ENCODE peak calls at places on chromosomes 16 and 17, in five cellular contexts. K is neural progenitor cell, S is adrenal gland, Z is AG04450, A is ovary. T is an unnamed sample.

GRCh38 chr16:23434380-23434779 is 18.6 kb downstream of the COG7 start:
- DNase-seq in K (peak), S (no peak), Z (peak), A (no peak), T (no peak)

GRCh38 chr17:2931426-2931825 is 132.0 kb downstream of the OR1D5 start:
- DNase-seq in K (peak), S (no peak), Z (no peak), A (no peak), T (no peak)

GRCh38 chr16:30065943-30066881 is 652 bp downstream of the ALDOA start:
- DNase-seq in K (peak), S (peak), Z (no peak), A (peak), T (peak)

GRCh38 chr17:74870512-74870911 is 2.3 kb downstream of the FDXR start:
- DNase-seq in K (no peak), S (peak), Z (no peak), A (peak), T (no peak)

GRCh38 chr17:39605492-39606433 is 2.0 kb downstream of the NEUROD2 start:
- DNase-seq in K (peak), S (no peak), Z (no peak), A (no peak), T (no peak)

GRCh38 chr17:17780941-17781590 is 55.7 kb downstream of the SREBF1 start:
- DNase-seq in K (peak), S (no peak), Z (peak), A (peak), T (no peak)

GRCh38 chr17:718075-718474 is 3.4 kb upstream of the VPS53 start:
- DNase-seq in K (no peak), S (no peak), Z (no peak), A (no peak), T (no peak)

GRCh38 chr17:64094412-64094811 is 35.5 kb downstream of the ERN1 start:
- DNase-seq in K (no peak), S (no peak), Z (no peak), A (no peak), T (no peak)

GRCh38 chr17:40621019-40621418 is 26.6 kb downstream of the SMARCE1 start:
- DNase-seq in K (no peak), S (no peak), Z (no peak), A (no peak), T (no peak)

GRCh38 chr17:36468903-36469635 is 17.4 kb upstream of the ZNHIT3 start:
- DNase-seq in K (peak), S (no peak), Z (no peak), A (no peak), T (no peak)

GRCh38 chr16:49112754-49113153 is 168.9 kb downstream of the CBLN1 start:
- DNase-seq in K (no peak), S (no peak), Z (no peak), A (peak), T (no peak)

GRCh38 chr17:2214047-2214717 is 89.4 kb downstream of the SMG6 start:
- DNase-seq in K (peak), S (peak), Z (peak), A (peak), T (peak)

GRCh38 chr17:28598389-28598788 is 436 bp downstream of the SPAG5 start:
- DNase-seq in K (no peak), S (no peak), Z (no peak), A (no peak), T (no peak)

GRCh38 chr17:44209786-44210341 is 9.6 kb downstream of the UBTF start:
- DNase-seq in K (no peak), S (no peak), Z (no peak), A (no peak), T (no peak)

GRCh38 chr17:17388657-17389496 is 85.7 kb downstream of the NT5M start:
- DNase-seq in K (no peak), S (no peak), Z (no peak), A (no peak), T (peak)

GRCh38 chr17:28544402-28545140 is 7.9 kb downstream of the UNC119 start:
- DNase-seq in K (no peak), S (no peak), Z (no peak), A (no peak), T (no peak)

GRCh38 chr17:47192549-47192948 is 3.5 kb upstream of the CDC27 start:
- DNase-seq in K (no peak), S (no peak), Z (no peak), A (no peak), T (no peak)

GRCh38 chr17:77738666-77739531 is 219.6 kb upstream of the TNRC6C start:
- DNase-seq in K (no peak), S (peak), Z (no peak), A (no peak), T (no peak)

GRCh38 chr16:50653056-50653455 is 28.1 kb downstream of the SNX20 start:
- DNase-seq in K (no peak), S (no peak), Z (no peak), A (no peak), T (no peak)

GRCh38 chr17:35900693-35901487 is 20.7 kb upstream of the CCL5 start:
- DNase-seq in K (no peak), S (no peak), Z (no peak), A (no peak), T (no peak)

GRCh38 chr17:44197980-44198720 is 1.5 kb downstream of the ATXN7L3 start:
- DNase-seq in K (peak), S (no peak), Z (no peak), A (no peak), T (no peak)

GRCh38 chr16:81630632-81631026 is 148.5 kb upstream of the PLCG2 start:
- DNase-seq in K (peak), S (no peak), Z (no peak), A (no peak), T (no peak)

DNA sequence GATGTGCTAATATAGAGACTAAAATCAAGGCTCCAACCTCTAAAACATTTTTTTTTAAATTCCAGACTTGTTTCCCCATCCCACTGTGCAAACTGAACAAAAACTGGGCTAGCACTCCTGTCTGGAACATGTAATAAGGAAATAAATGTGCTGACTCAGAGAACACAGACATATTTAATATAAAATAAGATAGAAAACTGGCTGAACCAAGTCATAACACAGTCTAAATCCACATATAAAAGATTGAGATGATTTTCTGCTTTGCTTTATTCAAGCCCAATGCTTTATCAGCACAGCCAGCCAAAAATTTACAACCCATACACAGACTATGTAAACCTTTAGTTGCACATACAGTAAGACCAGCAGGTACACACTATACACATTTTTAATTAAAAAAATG is 1.5 kb downstream of the STAT3 start:
- DNase-seq in K (no peak), S (no peak), Z (no peak), A (no peak), T (no peak)
- H3K27ac ChIP-seq in K (no peak), S (peak), Z (no peak), A (no peak), T (no peak)

DNA sequence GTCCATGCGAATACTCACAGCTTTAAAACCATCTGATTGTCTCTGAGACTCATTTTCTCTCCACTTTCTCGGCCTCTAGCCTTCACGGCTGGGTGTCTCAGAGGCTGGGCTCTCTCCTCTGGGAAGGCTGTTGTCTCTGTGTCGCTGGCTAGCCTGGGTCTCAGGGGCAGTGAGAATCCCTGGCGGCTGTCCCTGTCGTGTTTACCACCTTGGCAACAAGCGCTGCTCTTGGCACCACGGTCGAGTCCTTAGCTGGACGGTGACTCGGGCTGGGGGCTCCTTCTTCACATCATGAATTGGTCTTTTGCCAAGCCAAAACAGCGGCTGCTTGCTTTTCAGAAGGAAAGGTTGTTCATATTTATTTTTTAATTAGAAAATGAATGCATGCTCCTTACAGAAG is 81.1 kb downstream of the MSI2 start:
- DNase-seq in K (no peak), S (peak), Z (no peak), A (no peak), T (no peak)
- H3K4me3 ChIP-seq in K (no peak), S (no peak), Z (no peak), A (no peak), T (no peak)

DNA sequence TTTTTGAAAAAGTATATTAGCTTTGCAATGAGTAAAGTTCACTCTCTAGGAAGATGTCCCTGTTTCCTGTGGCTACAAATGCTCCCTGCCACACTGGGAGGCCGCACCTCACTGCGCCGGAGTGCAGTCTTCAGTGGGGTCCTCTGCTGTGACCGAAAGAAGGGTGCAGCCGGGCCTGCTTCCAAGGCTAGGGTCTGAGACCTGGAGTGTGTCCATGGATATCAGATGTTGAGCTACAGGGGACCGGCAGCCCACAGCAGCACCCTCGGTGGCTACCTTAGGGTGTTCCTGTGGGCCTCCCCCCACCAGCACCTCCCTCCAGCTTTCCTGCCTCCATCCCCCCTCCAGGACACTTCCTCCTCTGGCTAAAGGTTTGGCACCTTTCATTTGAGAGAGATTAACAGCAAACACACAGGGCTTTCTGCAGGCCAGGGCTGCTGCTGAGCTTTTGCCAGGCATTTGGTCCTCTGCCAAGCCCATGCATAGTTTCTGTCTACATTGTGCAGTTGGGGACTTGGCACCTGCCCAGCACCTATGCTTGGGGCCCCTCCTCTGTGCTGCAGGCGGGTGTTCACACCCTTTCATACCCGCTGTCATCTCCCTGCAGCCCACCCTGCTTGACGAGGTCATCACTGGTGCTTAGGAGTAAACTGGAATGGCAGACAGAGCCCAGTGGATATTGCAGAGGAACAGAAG is 33.8 kb upstream of the CRISPLD2 start:
- DNase-seq in K (no peak), S (no peak), Z (no peak), A (no peak), T (peak)
- H3K27ac ChIP-seq in K (no peak), S (no peak), Z (peak), A (no peak), T (no peak)

DNA sequence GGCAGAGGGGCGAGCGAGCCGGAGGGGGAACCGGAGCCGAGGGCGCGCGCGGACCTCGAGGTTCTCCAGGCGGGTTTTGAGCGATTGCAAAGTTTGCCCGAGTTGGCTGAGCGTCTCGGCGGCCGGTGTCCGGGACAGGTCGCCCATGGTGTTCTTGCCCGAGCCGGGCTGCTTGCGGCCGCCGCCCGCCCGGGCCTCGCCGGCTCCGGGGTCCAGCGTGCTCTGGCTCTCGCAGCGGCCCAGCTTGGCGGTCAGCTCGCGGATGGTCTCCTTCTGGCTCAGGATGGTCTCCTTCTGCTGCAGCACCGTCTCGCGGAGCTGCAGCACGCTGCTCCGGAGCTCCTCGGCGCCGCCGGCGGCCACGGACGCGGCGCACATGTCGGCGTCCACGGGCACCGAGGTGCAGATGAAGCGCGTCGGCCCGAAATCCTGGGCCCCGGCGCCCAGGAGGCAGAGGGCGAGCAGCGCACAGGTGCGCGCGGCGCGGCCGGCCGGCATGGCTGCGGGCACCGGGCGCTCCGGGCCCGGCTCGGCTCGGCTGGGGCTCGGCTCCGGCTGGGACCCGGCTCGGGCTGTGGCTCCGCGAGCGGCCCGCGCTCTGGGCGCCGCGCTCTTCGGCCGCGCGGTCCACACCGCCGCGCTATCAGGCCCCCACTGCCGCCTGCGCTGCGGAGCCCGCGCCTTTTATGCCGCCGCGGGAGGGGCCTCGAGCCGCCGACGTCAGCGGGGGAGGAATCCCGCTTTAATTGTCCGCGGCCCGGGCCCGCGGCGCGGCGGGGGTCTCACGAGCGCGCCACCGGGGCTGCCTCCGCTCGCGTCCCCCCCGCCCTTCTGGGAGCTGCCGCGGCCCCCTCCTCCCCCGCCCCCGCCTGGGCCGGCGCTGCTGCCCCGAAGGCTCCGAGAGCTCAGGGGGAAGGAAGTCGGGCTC is at the start of gene NPTX1:
- DNase-seq in K (peak), S (no peak), Z (no peak), A (no peak), T (no peak)
- H3K4me3 ChIP-seq in K (peak), S (no peak), Z (peak), A (peak), T (no peak)

DNA sequence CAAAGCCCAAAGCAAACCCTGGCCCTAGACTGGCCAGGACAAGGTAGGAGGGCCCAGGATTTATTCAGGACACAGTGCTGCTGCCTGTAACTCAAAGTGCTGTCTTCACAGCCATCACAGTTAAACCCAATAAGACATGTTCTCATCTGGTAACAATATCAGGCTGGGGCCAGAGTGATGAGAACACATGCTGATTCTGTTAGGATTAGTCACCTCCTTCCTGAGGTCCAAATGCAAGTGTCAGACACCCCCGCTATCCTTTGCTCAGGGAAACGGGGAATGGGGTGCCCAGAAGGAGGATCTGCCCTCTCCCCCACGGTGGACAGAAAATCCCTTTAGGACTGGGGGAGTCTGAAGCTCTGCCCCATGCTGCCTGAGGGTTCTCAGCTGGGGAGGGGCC is 9.6 kb downstream of the ZDHHC1 start:
- DNase-seq in K (no peak), S (no peak), Z (peak), A (no peak), T (no peak)
- H3K27ac ChIP-seq in K (no peak), S (no peak), Z (peak), A (no peak), T (no peak)